ENCODE peak calls at places on chromosomes 4 and X, in five cellular contexts. M is GM12878, B is A549, K is K562, T is endothelial cell of umbilical vein. N is an unnamed sample.

GRCh38 chr4:39446842-39447573 is 11.7 kb downstream of the RPL9 start:
- DNase-seq in B (no peak), T (peak; percentile 69), M (peak; percentile 48), K (no peak), N (peak; percentile 25)

GRCh38 chrX:32524385-32524784 is 687.0 kb downstream of the DMD start:
- DNase-seq in B (no peak), K (no peak), M (no peak), T (no peak), N (no peak)

GRCh38 chrX:13398073-13398823 is 78.4 kb upstream of the ATXN3L start:
- DNase-seq in K (peak; percentile 15), B (peak; percentile 75), M (no peak), T (peak; percentile 95), N (peak; percentile 26)

GRCh38 chr4:114598191-114599121 is at the start of gene UGT8:
- DNase-seq in M (no peak), T (peak; percentile 11), B (no peak), K (peak; percentile 49), N (peak; percentile 8)

GRCh38 chr4:124846306-124846705 is 133.8 kb upstream of the ANKRD50 start:
- DNase-seq in T (no peak), B (no peak), M (no peak), K (no peak), N (no peak)

GRCh38 chr4:24915121-24915922 is 2.5 kb upstream of the CCDC149 start:
- DNase-seq in B (no peak), K (no peak), T (peak; percentile 20), M (no peak), N (no peak)

GRCh38 chr4:16794816-16795445 is 103.5 kb downstream of the LDB2 start:
- DNase-seq in K (peak; percentile 58), B (no peak), M (no peak), T (peak; percentile 83), N (peak; percentile 51)

GRCh38 chr4:151864068-151864467 is 103.3 kb upstream of the GATB start:
- DNase-seq in B (no peak), T (no peak), M (no peak), K (no peak), N (no peak)

GRCh38 chr4:147110968-147111367 is 165.3 kb upstream of the TTC29 start:
- DNase-seq in K (no peak), M (no peak), T (peak; percentile 5), B (no peak), N (no peak)

GRCh38 chr4:8290701-8290970 is 21.1 kb downstream of the HTRA3 start:
- DNase-seq in K (no peak), T (no peak), M (no peak), B (no peak), N (no peak)

GRCh38 chr4:122612540-122612939 is 8.3 kb downstream of the IL21 start:
- DNase-seq in T (no peak), M (no peak), K (no peak), B (peak; percentile 22), N (no peak)

GRCh38 chrX:2548731-2549423 is 48.1 kb upstream of the DHRSX start:
- DNase-seq in T (no peak), B (no peak), M (no peak), K (no peak), N (no peak)

GRCh38 chrX:68947882-68948605 is 119.2 kb downstream of the EFNB1 start:
- DNase-seq in M (no peak), T (no peak), B (no peak), K (peak; percentile 20), N (peak; percentile 17)

GRCh38 chrX:108582151-108582550 is 142.5 kb downstream of the COL4A5 start:
- DNase-seq in M (no peak), K (no peak), T (no peak), B (no peak), N (no peak)

GRCh38 chrX:119359618-119360382 is 39.3 kb upstream of the SLC25A43 start:
- DNase-seq in M (no peak), B (no peak), T (no peak), K (no peak), N (no peak)

GRCh38 chrX:72045141-72045540 is 86.6 kb downstream of the RTL5 start:
- DNase-seq in B (no peak), M (no peak), K (no peak), T (peak; percentile 18), N (no peak)

GRCh38 chr4:87882321-87882720 is 49.6 kb downstream of the MEPE start:
- DNase-seq in K (no peak), T (peak; percentile 51), B (no peak), M (no peak), N (no peak)

GRCh38 chrX:46916273-46916672 is 4.1 kb downstream of the JADE3 start:
- DNase-seq in T (no peak), B (no peak), K (no peak), M (no peak), N (no peak)

DNA sequence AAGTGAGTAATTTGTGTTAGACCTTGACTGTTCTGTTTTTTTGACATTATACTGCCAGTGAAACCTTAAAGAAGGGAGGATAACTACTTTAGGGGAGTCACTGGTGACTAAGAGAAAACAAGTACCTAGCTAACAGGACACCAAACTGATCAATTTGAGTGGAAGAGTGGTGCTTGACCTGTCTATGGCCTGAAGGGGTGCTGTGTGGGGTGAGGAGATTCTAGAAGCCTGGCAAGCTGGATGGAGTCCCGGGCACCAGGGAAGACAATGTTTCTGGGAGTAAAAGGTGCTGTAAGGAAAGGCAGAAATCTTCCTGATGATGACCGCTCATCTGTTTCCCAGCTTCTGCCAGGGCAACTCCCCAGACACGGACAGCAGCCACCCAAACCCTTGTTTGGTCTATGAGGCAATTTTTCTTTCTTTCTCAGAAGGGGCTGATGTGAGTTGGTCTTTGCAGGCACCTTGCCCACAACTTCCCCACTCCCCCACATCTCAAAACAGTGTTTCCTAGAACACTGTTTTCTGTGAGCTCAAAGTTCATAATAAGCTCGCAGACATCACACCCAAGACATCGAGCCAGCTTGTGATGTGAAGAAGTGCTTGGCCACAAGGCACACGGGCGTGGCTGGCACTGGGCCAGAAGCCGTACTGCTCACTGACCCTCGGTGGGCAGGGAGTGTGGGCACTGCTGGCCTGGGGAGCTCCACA is 4.6 kb downstream of the TXK start:
- DNase-seq in K (no peak), B (peak; percentile 13), M (no peak), T (no peak), N (peak; percentile 74)
- TF ChIP-seq MYC in K (no peak), B (no peak), M (no peak), T (no peak), N (no peak)

GRCh38 chr4:83618431-83618830 is 82.5 kb downstream of the GPAT3 start:
- DNase-seq in B (peak; percentile 28), K (peak; percentile 19), T (peak; percentile 45), M (no peak), N (peak; percentile 12)
- TF ChIP-seq MYC in B (no peak), K (no peak), T (no peak), M (no peak), N (no peak)

GRCh38 chr4:184688447-184688846 is 38.9 kb downstream of the PRIMPOL start:
- DNase-seq in B (peak; percentile 38), K (no peak), T (peak; percentile 93), M (no peak), N (no peak)
- TF ChIP-seq MYC in B (no peak), K (no peak), T (peak; percentile 73), M (no peak), N (no peak)

DNA sequence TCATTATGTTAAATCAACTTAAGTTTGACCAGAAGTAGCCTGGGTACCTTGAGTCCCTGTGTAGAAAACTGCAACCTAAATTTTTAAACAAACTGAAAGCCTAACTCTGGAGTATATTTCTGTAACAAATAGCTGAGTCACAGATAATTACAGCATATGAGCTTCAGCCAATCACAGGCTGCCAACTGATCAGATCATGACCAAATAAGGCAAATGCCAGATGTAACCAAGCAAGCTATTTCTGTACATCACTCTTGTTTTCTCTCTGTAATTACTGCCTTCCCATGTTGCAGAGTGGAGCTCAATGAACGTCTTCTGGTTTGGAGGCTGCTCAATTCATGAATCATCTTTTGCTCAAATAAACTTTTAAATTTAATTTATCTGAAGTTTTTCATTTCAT is 980.9 kb upstream of the DIAPH2 start:
- DNase-seq in K (no peak), B (no peak), M (no peak), T (no peak), N (peak; percentile 1)
- TF ChIP-seq MYC in K (no peak), B (no peak), M (no peak), T (no peak), N (no peak)

GRCh38 chrX:22912598-22912997 is 87.2 kb upstream of the DDX53 start:
- DNase-seq in T (no peak), K (no peak), M (no peak), B (no peak), N (no peak)
- TF ChIP-seq MYC in T (no peak), K (no peak), M (no peak), B (no peak), N (no peak)

DNA sequence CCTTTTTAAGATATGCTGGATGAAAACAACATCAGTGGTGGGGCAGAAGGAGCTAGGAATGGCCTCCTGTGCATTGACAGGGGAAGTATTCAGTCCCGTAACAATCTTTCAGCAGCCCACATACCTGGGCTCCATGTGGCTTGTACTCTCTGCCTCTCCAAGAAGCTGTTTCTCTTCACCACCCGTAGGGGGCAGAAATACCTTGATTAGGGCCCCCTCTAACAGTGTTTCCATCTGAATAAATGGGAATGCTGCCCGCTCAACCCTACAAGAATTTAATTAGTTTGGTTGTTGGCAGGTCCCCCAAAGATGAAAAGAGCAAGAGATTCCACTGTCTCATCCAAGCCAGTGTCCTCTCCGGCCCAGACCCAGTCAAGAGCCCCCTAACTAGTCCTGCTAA is 155.2 kb downstream of the SMIM20 start:
- DNase-seq in T (no peak), K (peak; percentile 45), M (no peak), B (no peak), N (peak; percentile 74)
- TF ChIP-seq MYC in T (no peak), K (no peak), M (no peak), B (no peak), N (no peak)

GRCh38 chrX:152632445-152633097 is 5.1 kb upstream of the GABRQ start:
- DNase-seq in K (peak; percentile 46), M (no peak), T (peak; percentile 37), B (peak; percentile 14), N (peak; percentile 21)
- TF ChIP-seq MYC in K (no peak), M (no peak), T (no peak), B (no peak), N (no peak)

GRCh38 chrX:16138108-16138427 is 14.7 kb downstream of the GRPR start:
- DNase-seq in K (no peak), M (peak; percentile 16), B (no peak), T (peak; percentile 2), N (peak; percentile 28)
- TF ChIP-seq MYC in K (no peak), M (no peak), B (no peak), T (no peak), N (no peak)